ENCODE peak calls at places on chromosomes 2 and 18, in eight cellular contexts. P is body of pancreas, X is endothelial cell of umbilical vein, L is tibial nerve, G is uterus, R is A549, V is ovary, A is gastrocnemius medialis. K is an unnamed sample.
A peak's percentile ranks its signal among the peaks of the same experiment; 100 is the strongest.

GRCh38 chr18:62289047-62289446 is 36.1 kb upstream of the TNFRSF11A start:
- DNase-seq in R (no peak), P (no peak), L (no peak), X (no peak), V (no peak), A (no peak), G (no peak), K (no peak)

GRCh38 chr2:41934323-41935003 is 113.4 kb upstream of the PKDCC start:
- DNase-seq in A (no peak), L (no peak), X (no peak), P (no peak), G (peak; percentile 41), R (peak; percentile 80), V (peak; percentile 59), K (no peak)

GRCh38 chr2:217356795-217357194 is 496.9 kb upstream of the TNP1 start:
- DNase-seq in R (no peak), A (no peak), X (no peak), L (peak; percentile 35), P (no peak), V (peak; percentile 44), G (no peak), K (peak; percentile 92)

GRCh38 chr2:162318280-162319222 is at the start of gene IFIH1:
- DNase-seq in A (peak; percentile 48), V (peak; percentile 80), L (peak; percentile 71), P (peak; percentile 89), R (peak; percentile 78), X (peak; percentile 88), G (peak; percentile 93), K (peak; percentile 95)

GRCh38 chr18:35418610-35419009 is 41.5 kb upstream of the ZNF396 start:
- DNase-seq in R (no peak), A (no peak), L (no peak), X (no peak), V (no peak), P (no peak), G (no peak), K (no peak)

GRCh38 chr18:8732442-8733360 is 27.3 kb downstream of the MTCL1 start:
- DNase-seq in X (no peak), L (no peak), R (peak; percentile 90), V (no peak), G (no peak), A (no peak), P (peak; percentile 52), K (no peak)

GRCh38 chr2:121429119-121429903 is 101.4 kb upstream of the RNU4ATAC start:
- DNase-seq in G (no peak), V (no peak), X (no peak), R (no peak), P (no peak), L (no peak), A (no peak), K (no peak)

GRCh38 chr2:219551863-219552381 is 8.1 kb downstream of the TMEM198 start:
- DNase-seq in A (no peak), X (no peak), G (no peak), R (no peak), V (no peak), P (no peak), L (no peak), K (no peak)

GRCh38 chr2:218029366-218030360 is 26.9 kb upstream of the TNS1 start:
- DNase-seq in P (no peak), X (no peak), V (no peak), G (no peak), R (no peak), A (no peak), L (no peak), K (peak; percentile 83)

GRCh38 chr18:75418293-75418692 is 9.2 kb downstream of the SMIM21 start:
- DNase-seq in P (no peak), G (no peak), L (no peak), X (no peak), V (no peak), R (peak; percentile 44), A (no peak), K (no peak)

GRCh38 chr2:137173514-137173913 is 408.2 kb downstream of the THSD7B start:
- DNase-seq in R (peak; percentile 6), V (no peak), X (no peak), G (no peak), P (no peak), A (no peak), L (no peak), K (no peak)

GRCh38 chr18:50072146-50072545 is 122.8 kb downstream of the MYO5B start:
- DNase-seq in R (no peak), A (no peak), L (no peak), V (no peak), X (no peak), G (no peak), P (no peak), K (no peak)

GRCh38 chr2:203867561-203868200 is at the start of gene CTLA4:
- DNase-seq in X (no peak), V (no peak), P (no peak), A (no peak), G (no peak), R (no peak), L (no peak), K (peak; percentile 37)

GRCh38 chr2:222298311-222299150 is at the start of gene PAX3:
- DNase-seq in G (no peak), L (no peak), A (no peak), P (no peak), R (no peak), X (no peak), V (no peak), K (peak; percentile 88)

GRCh38 chr2:222297600-222297935 is 1.2 kb downstream of the PAX3 start:
- DNase-seq in G (no peak), V (no peak), P (no peak), X (no peak), A (no peak), R (no peak), L (no peak), K (peak; percentile 66)

GRCh38 chr2:222298000-222298310 is 843 bp downstream of the PAX3 start:
- DNase-seq in R (no peak), X (no peak), L (no peak), G (no peak), V (no peak), P (no peak), A (no peak), K (no peak)

GRCh38 chr2:222296311-222296736 is 2.5 kb downstream of the PAX3 start:
- DNase-seq in P (no peak), V (no peak), L (no peak), G (no peak), R (no peak), X (no peak), A (no peak), K (no peak)

DNA sequence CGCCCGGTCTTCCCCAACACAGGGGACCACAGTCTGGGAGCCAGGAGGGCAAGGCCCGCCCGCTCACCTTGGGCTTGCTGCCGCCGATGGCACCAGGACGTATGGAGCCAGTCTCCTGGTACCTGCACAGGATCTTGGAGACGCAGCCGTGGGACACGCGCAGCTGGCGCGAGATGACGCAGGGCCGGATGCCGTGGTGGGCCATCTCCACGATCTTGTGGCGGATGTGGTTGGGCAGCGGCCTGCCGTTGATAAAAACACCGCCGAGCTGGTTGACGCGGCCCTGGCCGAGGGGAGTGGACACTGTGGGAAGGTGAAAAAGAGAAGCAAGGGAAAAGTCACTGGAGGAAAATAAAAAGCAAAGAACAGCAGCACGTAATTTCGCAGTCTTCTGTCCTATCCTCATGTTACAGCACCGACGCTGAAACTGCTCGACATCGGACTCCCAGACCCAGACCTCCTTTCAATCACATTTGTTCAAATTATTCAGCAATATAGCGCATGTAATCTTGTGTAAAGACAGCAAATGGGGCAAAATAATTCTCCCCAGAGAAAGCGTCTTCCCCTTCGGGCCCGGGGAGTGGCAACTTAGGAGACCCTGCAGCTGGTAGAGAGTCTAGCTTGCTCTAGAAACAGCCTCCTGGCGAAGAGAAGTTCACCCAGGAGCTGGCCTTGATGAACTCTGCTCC is 1.7 kb downstream of the PAX3 start:
- DNase-seq in P (no peak), A (no peak), R (no peak), L (no peak), V (no peak), X (no peak), G (no peak), K (peak; percentile 82)
- H3K4me3 ChIP-seq in P (no peak overlapping the region), A (no peak overlapping the region), R (no peak overlapping the region), L (no peak overlapping the region), V (no peak overlapping the region), X (no peak overlapping the region), G (no peak overlapping the region), K (no peak overlapping the region)

DNA sequence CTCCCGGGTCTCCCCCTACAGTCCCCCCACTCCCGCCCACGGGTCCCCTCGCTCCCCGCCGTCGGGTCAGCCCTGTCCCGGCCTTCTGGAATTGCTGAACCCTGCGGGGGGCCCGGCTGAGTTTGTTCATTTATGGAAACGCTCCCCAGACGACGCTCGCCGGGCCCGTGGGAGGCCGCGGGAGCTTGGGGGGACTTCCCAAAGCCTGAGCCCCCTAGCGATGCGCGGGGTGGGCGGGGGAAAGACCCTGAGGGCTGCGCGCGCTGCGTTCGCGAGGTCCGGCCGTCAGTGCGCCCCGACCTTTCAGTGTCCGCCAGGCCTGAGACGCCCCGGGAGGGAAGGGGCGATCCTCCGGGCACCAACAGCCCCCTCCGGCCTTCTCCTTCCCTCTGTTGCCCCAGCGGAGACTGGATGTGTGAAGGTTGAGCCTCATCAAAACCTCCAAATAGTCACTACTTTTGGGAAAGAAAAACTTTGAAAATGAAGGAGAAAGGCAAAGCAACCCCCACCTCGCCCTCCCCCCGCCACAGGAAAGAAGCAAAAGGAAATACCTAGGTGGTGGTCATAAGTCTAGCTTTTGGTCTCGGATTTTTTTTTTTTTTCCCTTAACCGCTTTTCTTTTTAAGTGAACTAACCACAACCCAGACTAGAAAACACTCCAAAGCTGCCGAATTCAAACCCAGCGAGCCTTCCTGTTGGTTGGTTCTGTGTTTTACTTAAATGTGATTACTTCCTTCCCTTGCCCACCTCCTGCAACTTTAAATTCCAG is 509 bp upstream of the CYS1 start:
- DNase-seq in P (no peak), X (no peak), A (no peak), R (no peak), L (no peak), G (no peak), V (peak; percentile 62), K (no peak)
- TF ChIP-seq POLR2A in P (peak; percentile 51), X (no peak), A (no peak), R (no peak), L (no peak), G (no peak), V (no peak), K (no peak)

DNA sequence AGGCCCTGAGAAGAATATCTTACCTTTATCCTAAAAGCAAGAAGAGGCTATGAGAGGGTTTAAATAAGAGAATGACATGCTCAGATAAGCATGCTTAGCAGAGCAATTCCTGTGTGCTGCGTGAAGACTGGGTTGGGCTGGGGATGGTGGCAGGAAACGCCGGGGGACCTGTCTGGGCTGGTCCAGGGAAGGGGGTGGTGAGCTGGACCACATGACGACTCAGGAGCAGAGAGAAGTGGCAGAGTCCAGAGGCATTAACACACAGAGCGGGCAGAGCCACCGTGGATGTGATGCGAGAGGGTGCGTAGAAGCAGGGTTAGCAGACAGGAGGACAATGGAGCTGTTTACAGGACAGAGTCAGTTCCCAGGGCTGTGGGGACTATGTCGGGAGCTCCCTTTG is 84.5 kb downstream of the ZBTB7C start:
- DNase-seq in R (no peak), A (no peak), P (no peak), X (no peak), V (no peak), G (no peak), L (no peak), K (no peak)
- H3K4me1 ChIP-seq in R (peaks cover 20% of the 10 kb centered on the region), A (no peaks in the 10 kb centered on the region), P (no peaks in the 10 kb centered on the region), X (no peaks in the 10 kb centered on the region), V (peaks cover 4% of the 10 kb centered on the region), G (no peaks in the 10 kb centered on the region), L (no peaks in the 10 kb centered on the region), K (no peaks in the 10 kb centered on the region)

GRCh38 chr18:73715228-73715670 is 432.4 kb downstream of the FBXO15 start:
- DNase-seq in L (no peak), P (no peak), X (no peak), R (peak; percentile 12), G (no peak), V (no peak), A (no peak), K (no peak)
- H3K4me3 ChIP-seq in L (no peak overlapping the region), P (no peak overlapping the region), X (no peak overlapping the region), R (peak overlapping the region; percentile 0), G (no peak overlapping the region), V (no peak overlapping the region), A (no peak overlapping the region), K (no peak overlapping the region)

GRCh38 chr2:27093430-27094352 is 7.1 kb downstream of the KHK start:
- DNase-seq in L (no peak), G (no peak), V (no peak), A (no peak), P (no peak), R (no peak), X (no peak), K (no peak)
- TF ChIP-seq POLR2A in L (no peak), G (no peak), V (no peak), A (no peak), P (no peak), R (no peak), X (no peak), K (no peak)

K was measured in esophagus muscularis mucosa.